ENCODE peak calls at places on chromosomes 2 and 18, in five cellular contexts. One of them, this sample, is unnamed.

GRCh38 chr18:46013484-46014189 is 46.5 kb upstream of the EPG5 start:
- DNase-seq in Peyer's patch: no peak
- DNase-seq in testis: no peak
- DNase-seq in upper lobe of left lung: no peak
- DNase-seq in stomach: no peak
- DNase-seq in this sample: no peak

GRCh38 chr2:181953773-181954537 is 31.7 kb upstream of the PPP1R1C start:
- DNase-seq in Peyer's patch: peak; percentile 91
- DNase-seq in testis: peak; percentile 80
- DNase-seq in upper lobe of left lung: peak; percentile 80
- DNase-seq in stomach: peak; percentile 73
- DNase-seq in this sample: no peak

GRCh38 chr18:75083761-75084160 is 125.2 kb downstream of the PTGR3 start:
- DNase-seq in Peyer's patch: no peak
- DNase-seq in testis: peak; percentile 2
- DNase-seq in upper lobe of left lung: no peak
- DNase-seq in stomach: no peak
- DNase-seq in this sample: peak; percentile 40

GRCh38 chr18:45248240-45248903 is 366.9 kb upstream of the SLC14A2 start:
- DNase-seq in Peyer's patch: no peak
- DNase-seq in testis: peak; percentile 32
- DNase-seq in upper lobe of left lung: no peak
- DNase-seq in stomach: no peak
- DNase-seq in this sample: peak; percentile 41

GRCh38 chr18:78146136-78146535 is 833.5 kb upstream of the SALL3 start:
- DNase-seq in Peyer's patch: no peak
- DNase-seq in testis: no peak
- DNase-seq in upper lobe of left lung: no peak
- DNase-seq in stomach: no peak
- DNase-seq in this sample: no peak

GRCh38 chr2:240386321-240386720 is 49.1 kb upstream of the GPC1 start:
- DNase-seq in Peyer's patch: no peak
- DNase-seq in testis: peak; percentile 53
- DNase-seq in upper lobe of left lung: peak; percentile 56
- DNase-seq in stomach: no peak
- DNase-seq in this sample: no peak

GRCh38 chr2:142870516-142870915 is 6.9 kb upstream of the KYNU start:
- DNase-seq in Peyer's patch: no peak
- DNase-seq in testis: no peak
- DNase-seq in upper lobe of left lung: no peak
- DNase-seq in stomach: no peak
- DNase-seq in this sample: no peak

GRCh38 chr2:12076810-12077209 is 330.4 kb downstream of the LPIN1 start:
- DNase-seq in Peyer's patch: no peak
- DNase-seq in testis: peak; percentile 25
- DNase-seq in upper lobe of left lung: no peak
- DNase-seq in stomach: no peak
- DNase-seq in this sample: no peak

GRCh38 chr18:7872569-7872968 is 305.5 kb downstream of the PTPRM start:
- DNase-seq in Peyer's patch: peak; percentile 67
- DNase-seq in testis: no peak
- DNase-seq in upper lobe of left lung: no peak
- DNase-seq in stomach: no peak
- DNase-seq in this sample: no peak

GRCh38 chr2:178238144-178238521 is 43.8 kb downstream of the OSBPL6 start:
- DNase-seq in Peyer's patch: no peak
- DNase-seq in testis: no peak
- DNase-seq in upper lobe of left lung: no peak
- DNase-seq in stomach: no peak
- DNase-seq in this sample: no peak

GRCh38 chr2:56195563-56195962 is 11.8 kb downstream of the CCDC85A start:
- DNase-seq in Peyer's patch: no peak
- DNase-seq in testis: no peak
- DNase-seq in upper lobe of left lung: no peak
- DNase-seq in stomach: no peak
- DNase-seq in this sample: no peak

GRCh38 chr2:24009680-24010476 is at the start of gene MFSD2B:
- DNase-seq in Peyer's patch: no peak
- DNase-seq in testis: no peak
- DNase-seq in upper lobe of left lung: peak; percentile 84
- DNase-seq in stomach: no peak
- DNase-seq in this sample: no peak

GRCh38 chr18:58195278-58195721 is 151.3 kb downstream of the NEDD4L start:
- DNase-seq in Peyer's patch: peak; percentile 68
- DNase-seq in testis: no peak
- DNase-seq in upper lobe of left lung: peak; percentile 84
- DNase-seq in stomach: peak; percentile 76
- DNase-seq in this sample: no peak

GRCh38 chr2:237704476-237705224 is 77.3 kb downstream of the LRRFIP1 start:
- DNase-seq in Peyer's patch: peak; percentile 50
- DNase-seq in testis: no peak
- DNase-seq in upper lobe of left lung: no peak
- DNase-seq in stomach: no peak
- DNase-seq in this sample: peak; percentile 74

GRCh38 chr2:2935445-2936149 is 442.0 kb downstream of the EIPR1 start:
- DNase-seq in Peyer's patch: no peak
- DNase-seq in testis: no peak
- DNase-seq in upper lobe of left lung: peak; percentile 48
- DNase-seq in stomach: no peak
- DNase-seq in this sample: no peak

GRCh38 chr2:10828346-10828745 is 15.8 kb upstream of the PDIA6 start:
- DNase-seq in Peyer's patch: no peak
- DNase-seq in testis: no peak
- DNase-seq in upper lobe of left lung: peak; percentile 56
- DNase-seq in stomach: no peak
- DNase-seq in this sample: no peak
- H3K4me3 ChIP-seq in Peyer's patch: no peak overlapping the region
- H3K4me3 ChIP-seq in testis: no peak overlapping the region
- H3K4me3 ChIP-seq in upper lobe of left lung: no peak overlapping the region
- H3K4me3 ChIP-seq in stomach: no peak overlapping the region
- H3K4me3 ChIP-seq in this sample: no peak overlapping the region

GRCh38 chr2:200888719-200889625 is at the start of the genes NIF3L1 and PPIL3:
- DNase-seq in Peyer's patch: peak; percentile 99
- DNase-seq in testis: peak; percentile 98
- DNase-seq in upper lobe of left lung: peak; percentile 97
- DNase-seq in stomach: peak; percentile 97
- DNase-seq in this sample: peak; percentile 99
- TF ChIP-seq CTCF in Peyer's patch: no peak
- TF ChIP-seq CTCF in testis: no peak
- TF ChIP-seq CTCF in upper lobe of left lung: no peak
- TF ChIP-seq CTCF in stomach: no peak
- TF ChIP-seq CTCF in this sample: no peak

GRCh38 chr2:171707752-171708151 is 20.5 kb downstream of the DYNC1I2 start:
- DNase-seq in Peyer's patch: no peak
- DNase-seq in testis: no peak
- DNase-seq in upper lobe of left lung: no peak
- DNase-seq in stomach: no peak
- DNase-seq in this sample: no peak

GRCh38 chr2:171709011-171709685 is 21.9 kb downstream of the DYNC1I2 start:
- DNase-seq in Peyer's patch: no peak
- DNase-seq in testis: no peak
- DNase-seq in upper lobe of left lung: no peak
- DNase-seq in stomach: no peak
- DNase-seq in this sample: no peak

GRCh38 chr2:171706152-171706803 is 19.0 kb downstream of the DYNC1I2 start:
- DNase-seq in Peyer's patch: no peak
- DNase-seq in testis: no peak
- DNase-seq in upper lobe of left lung: no peak
- DNase-seq in stomach: no peak
- DNase-seq in this sample: no peak

GRCh38 chr2:171711351-171711750 is 24.1 kb downstream of the DYNC1I2 start:
- DNase-seq in Peyer's patch: no peak
- DNase-seq in testis: no peak
- DNase-seq in upper lobe of left lung: no peak
- DNase-seq in stomach: no peak
- DNase-seq in this sample: no peak

DNA sequence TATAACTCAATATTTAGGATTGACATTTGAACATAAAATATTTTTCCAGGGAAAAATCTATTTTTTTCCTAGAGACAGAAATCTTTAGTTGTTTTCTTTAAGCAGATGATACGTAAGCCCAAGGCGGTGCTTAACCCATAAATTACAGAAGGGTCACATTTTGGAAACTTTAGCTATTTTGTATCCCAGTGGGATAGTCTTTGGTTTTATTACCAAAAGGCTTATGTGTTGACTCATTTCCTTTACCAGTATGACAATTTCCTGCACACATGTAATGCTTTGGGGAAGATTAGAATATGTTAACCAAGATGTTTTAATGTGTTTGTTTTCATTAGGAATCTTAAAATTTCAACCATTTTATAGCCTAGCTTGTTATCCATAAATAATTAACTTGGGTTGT is 24.8 kb downstream of the DYNC1I2 start:
- DNase-seq in Peyer's patch: no peak
- DNase-seq in testis: no peak
- DNase-seq in upper lobe of left lung: no peak
- DNase-seq in stomach: no peak
- DNase-seq in this sample: no peak
- TF ChIP-seq POLR2A in Peyer's patch: no peak
- TF ChIP-seq POLR2A in testis: no peak
- TF ChIP-seq POLR2A in upper lobe of left lung: no peak
- TF ChIP-seq POLR2A in stomach: no peak
- TF ChIP-seq POLR2A in this sample: no peak

GRCh38 chr2:120919771-120920437 is 184.2 kb downstream of the GLI2 start:
- DNase-seq in Peyer's patch: no peak
- DNase-seq in testis: no peak
- DNase-seq in upper lobe of left lung: no peak
- DNase-seq in stomach: no peak
- DNase-seq in this sample: no peak
- H3K4me3 ChIP-seq in Peyer's patch: no peak overlapping the region
- H3K4me3 ChIP-seq in testis: no peak overlapping the region
- H3K4me3 ChIP-seq in upper lobe of left lung: no peak overlapping the region
- H3K4me3 ChIP-seq in stomach: no peak overlapping the region
- H3K4me3 ChIP-seq in this sample: no peak overlapping the region

DNA sequence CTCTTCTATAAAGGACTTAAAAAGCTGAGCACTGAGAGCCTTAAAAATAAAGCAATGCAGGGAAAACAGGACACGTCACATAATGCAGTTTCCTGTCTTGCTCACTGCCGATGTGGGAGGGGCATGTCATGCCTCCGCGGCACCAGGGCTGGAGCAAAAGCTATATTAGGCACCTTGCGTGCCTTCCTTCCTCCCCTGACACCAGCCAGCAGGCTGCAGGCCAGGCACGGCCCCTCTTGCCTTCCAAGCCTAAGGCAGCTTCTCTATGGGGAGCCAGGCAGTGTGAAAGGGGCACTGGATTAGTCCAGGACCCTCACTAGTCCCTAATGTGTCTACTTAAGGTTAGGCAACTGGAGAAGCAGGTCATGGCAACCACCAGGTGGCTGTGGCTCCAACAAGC is 26.3 kb downstream of the MRPL35 start:
- DNase-seq in Peyer's patch: peak; percentile 78
- DNase-seq in testis: no peak
- DNase-seq in upper lobe of left lung: peak; percentile 52
- DNase-seq in stomach: no peak
- DNase-seq in this sample: no peak
- TF ChIP-seq CTCF in Peyer's patch: no peak
- TF ChIP-seq CTCF in testis: no peak
- TF ChIP-seq CTCF in upper lobe of left lung: no peak
- TF ChIP-seq CTCF in stomach: no peak
- TF ChIP-seq CTCF in this sample: no peak

GRCh38 chr2:1713839-1714236 is 30.5 kb downstream of the PXDN start:
- DNase-seq in Peyer's patch: no peak
- DNase-seq in testis: no peak
- DNase-seq in upper lobe of left lung: no peak
- DNase-seq in stomach: no peak
- DNase-seq in this sample: no peak

GRCh38 chr2:1716441-1716840 is 27.9 kb downstream of the PXDN start:
- DNase-seq in Peyer's patch: no peak
- DNase-seq in testis: no peak
- DNase-seq in upper lobe of left lung: no peak
- DNase-seq in stomach: no peak
- DNase-seq in this sample: peak; percentile 12

GRCh38 chr2:1715184-1716012 is 28.9 kb downstream of the PXDN start:
- DNase-seq in Peyer's patch: no peak
- DNase-seq in testis: peak; percentile 57
- DNase-seq in upper lobe of left lung: peak; percentile 41
- DNase-seq in stomach: no peak
- DNase-seq in this sample: peak; percentile 87

GRCh38 chr2:1714291-1715064 is 29.8 kb downstream of the PXDN start:
- DNase-seq in Peyer's patch: no peak
- DNase-seq in testis: no peak
- DNase-seq in upper lobe of left lung: no peak
- DNase-seq in stomach: no peak
- DNase-seq in this sample: peak; percentile 11

DNA sequence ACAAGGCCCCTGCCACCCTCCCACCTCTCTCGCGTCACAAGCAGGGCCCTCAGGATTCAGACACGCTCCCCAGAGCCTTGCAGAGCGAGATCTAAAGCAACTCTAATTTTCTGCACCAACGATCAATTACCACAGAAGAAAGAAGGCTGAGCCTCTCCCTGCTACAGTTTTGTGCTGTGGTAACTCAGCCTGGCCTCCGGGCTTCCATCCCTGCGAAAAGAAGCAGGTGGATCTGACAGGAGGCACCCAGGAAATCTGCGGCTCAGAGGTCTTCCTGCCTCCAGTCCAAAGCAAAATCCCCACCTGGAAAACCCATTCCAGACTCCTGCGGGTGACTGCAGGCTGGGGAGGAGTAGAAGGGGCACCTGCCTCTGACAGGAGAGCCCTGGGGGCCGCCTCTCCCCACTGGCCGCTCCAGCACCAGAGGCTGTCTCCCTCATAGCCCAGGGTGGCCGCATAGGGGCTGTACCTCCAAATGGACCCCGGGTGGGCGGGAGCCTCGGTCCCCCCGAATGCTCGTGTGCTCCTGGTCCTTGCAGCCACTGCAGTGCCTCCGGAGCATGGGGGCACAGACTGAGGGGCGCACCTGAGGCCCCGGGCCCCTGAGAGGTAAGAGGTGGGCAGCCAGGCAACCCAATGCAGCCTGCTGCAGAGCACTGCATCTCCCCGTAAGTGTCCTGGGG is 31.0 kb downstream of the PXDN start:
- DNase-seq in Peyer's patch: no peak
- DNase-seq in testis: no peak
- DNase-seq in upper lobe of left lung: peak; percentile 65
- DNase-seq in stomach: no peak
- DNase-seq in this sample: peak; percentile 10
- TF ChIP-seq POLR2A in Peyer's patch: no peak
- TF ChIP-seq POLR2A in testis: no peak
- TF ChIP-seq POLR2A in upper lobe of left lung: no peak
- TF ChIP-seq POLR2A in stomach: no peak
- TF ChIP-seq POLR2A in this sample: no peak

DNA sequence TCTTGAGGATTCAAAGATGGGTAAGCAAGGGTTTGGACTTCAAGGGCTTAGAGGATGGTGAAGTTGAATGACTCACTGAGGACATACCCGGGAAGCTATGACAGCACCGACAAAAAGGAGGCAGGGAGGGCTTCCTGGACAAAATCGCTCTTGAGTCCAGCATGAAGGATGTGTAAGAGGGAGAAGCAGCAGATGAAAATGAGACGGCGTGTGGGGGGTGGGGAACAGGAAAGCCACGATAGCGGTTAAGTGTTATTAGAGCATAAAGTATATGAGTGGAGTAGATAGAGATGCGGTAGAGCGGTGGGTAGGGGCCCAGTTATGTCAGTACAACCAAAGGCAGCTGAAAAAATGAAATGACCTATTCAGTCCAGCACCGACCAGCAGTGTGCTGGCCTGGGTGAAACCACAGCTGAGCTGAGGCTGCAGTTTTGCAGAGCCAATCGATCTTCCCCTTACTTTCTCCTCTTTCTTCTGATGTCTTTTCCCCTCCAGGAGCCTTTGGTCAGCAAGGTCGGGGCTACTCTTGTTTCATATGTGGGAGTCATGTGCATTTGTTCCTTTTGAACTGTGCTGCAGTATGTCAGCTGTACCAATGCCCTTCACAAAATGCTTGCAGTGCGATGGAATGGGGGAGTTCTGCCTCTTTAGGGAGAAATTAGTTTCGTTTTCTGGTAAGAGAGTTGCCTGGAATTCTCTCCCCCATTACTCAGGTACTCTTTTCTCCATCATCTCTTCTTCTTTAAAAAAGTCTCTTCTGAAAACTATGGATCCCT is 2.0 kb upstream of the THUMPD2 start:
- DNase-seq in Peyer's patch: no peak
- DNase-seq in testis: peak; percentile 26
- DNase-seq in upper lobe of left lung: no peak
- DNase-seq in stomach: no peak
- DNase-seq in this sample: no peak
- H3K4me3 ChIP-seq in Peyer's patch: no peak overlapping the region
- H3K4me3 ChIP-seq in testis: no peak overlapping the region
- H3K4me3 ChIP-seq in upper lobe of left lung: no peak overlapping the region
- H3K4me3 ChIP-seq in stomach: no peak overlapping the region
- H3K4me3 ChIP-seq in this sample: no peak overlapping the region

This sample was measured in lower leg skin.